ENCODE peak calls at places on chromosome 13, in four cellular contexts. E, O, G and M are unnamed samples.
A peak's percentile ranks its signal among the peaks of the same experiment; 100 is the strongest.

GRCh38 chr13:95352486-95352885 is 51.2 kb upstream of the ABCC4 start:
- DNase-seq in E (no peak), G (no peak), O (no peak), M (no peak)

GRCh38 chr13:65784088-65784816 is 1445.9 kb downstream of the PCDH9 start:
- DNase-seq in E (no peak), G (no peak), O (no peak), M (no peak)

GRCh38 chr13:101941095-101941777 is 460.6 kb downstream of the FGF14 start:
- DNase-seq in E (no peak), G (no peak), O (no peak), M (no peak)

GRCh38 chr13:29162638-29163037 is 342.5 kb downstream of the MTUS2 start:
- DNase-seq in G (no peak), O (no peak), E (no peak), M (no peak)

GRCh38 chr13:39273953-39274352 is 235.7 kb downstream of the NHLRC3 start:
- DNase-seq in G (no peak), O (no peak), E (no peak), M (no peak)

GRCh38 chr13:66977156-66977555 is 253.0 kb downstream of the PCDH9 start:
- DNase-seq in G (no peak), E (no peak), O (no peak), M (no peak)

GRCh38 chr13:97229699-97230098 is 7.6 kb downstream of the MBNL2 start:
- DNase-seq in E (no peak), O (no peak), G (no peak), M (no peak)

GRCh38 chr13:21020176-21020575 is 41.2 kb downstream of the LATS2 start:
- DNase-seq in O (no peak), E (no peak), G (no peak), M (no peak)

GRCh38 chr13:68027311-68027710 is 797.2 kb upstream of the PCDH9 start:
- DNase-seq in O (no peak), E (no peak), G (no peak), M (no peak)

GRCh38 chr13:110250258-110250891 is 56.6 kb downstream of the COL4A1 start:
- DNase-seq in E (no peak), O (peak; percentile 71), G (no peak), M (no peak)

GRCh38 chr13:20006206-20006605 is 47.7 kb downstream of the ZMYM2 start:
- DNase-seq in E (no peak), G (no peak), O (no peak), M (no peak)

GRCh38 chr13:94967183-94968039 is 255.1 kb upstream of the SOX21 start:
- DNase-seq in O (no peak), E (no peak), G (no peak), M (peak; percentile 43)

GRCh38 chr13:97567510-97568243 is 133.7 kb downstream of the RAP2A start:
- DNase-seq in G (no peak), E (no peak), O (no peak), M (no peak)

GRCh38 chr13:47790755-47791154 is 210.3 kb downstream of the SUCLA2 start:
- DNase-seq in O (no peak), G (no peak), E (no peak), M (no peak)

GRCh38 chr13:65913173-65913572 is 1317.0 kb downstream of the PCDH9 start:
- DNase-seq in O (no peak), G (no peak), E (no peak), M (no peak)

GRCh38 chr13:103006706-103007426 is 59.4 kb downstream of the SLC10A2 start:
- DNase-seq in G (no peak), O (no peak), E (no peak), M (no peak)

GRCh38 chr13:49421391-49421790 is 22.5 kb downstream of the CAB39L start:
- DNase-seq in E (no peak), O (no peak), G (no peak), M (no peak)
- TF ChIP-seq CTCF in E (no peak), O (no peak), G (peak; percentile 21), M (peak; percentile 25)

GRCh38 chr13:72341904-72342303 is 385.5 kb downstream of the MZT1 start:
- DNase-seq in O (no peak), E (no peak), G (no peak), M (no peak)
- TF ChIP-seq CTCF in O (no peak), E (no peak), G (no peak), M (no peak)

DNA sequence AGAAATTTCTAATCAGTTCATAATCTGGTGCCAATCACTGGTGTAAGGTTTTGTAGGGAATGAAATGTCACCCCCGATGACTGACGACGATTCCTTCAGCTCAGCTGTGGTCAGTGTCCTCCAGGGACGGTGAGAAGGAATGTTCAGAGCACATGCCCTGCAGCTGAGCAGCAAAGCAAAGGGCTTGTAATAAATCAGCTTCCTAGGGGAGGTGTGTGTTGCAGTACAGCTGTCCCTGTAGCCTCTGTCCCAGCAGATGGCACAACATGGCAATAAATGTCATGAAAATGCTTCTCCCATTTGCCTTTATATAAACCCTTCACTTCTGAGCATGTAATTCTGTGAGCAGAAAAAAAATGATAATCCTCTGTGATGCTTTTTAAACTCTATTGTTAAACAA is 102.4 kb downstream of the FAM216B start:
- DNase-seq in E (no peak), O (no peak), G (no peak), M (no peak)
- TF ChIP-seq CTCF in E (no peak), O (peak; percentile 10), G (peak; percentile 44), M (no peak)

DNA sequence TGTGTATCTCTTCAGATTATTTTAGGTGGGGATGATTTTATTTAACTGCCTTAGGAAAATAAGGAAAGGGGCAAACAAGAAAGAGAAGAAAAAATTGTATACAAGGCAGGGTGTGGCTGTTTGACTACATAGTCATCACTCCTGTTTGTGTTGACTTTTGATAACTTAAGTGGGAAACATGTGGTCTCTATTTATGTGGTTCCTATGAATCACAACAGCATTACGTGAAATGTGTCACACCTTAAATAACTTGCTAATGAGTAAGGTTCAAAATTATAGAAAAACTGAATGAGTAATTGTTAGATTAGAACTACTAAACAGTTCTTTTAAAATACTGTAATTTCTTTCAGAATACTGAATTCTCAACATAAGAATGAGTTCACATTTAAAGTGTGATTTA is 69.3 kb downstream of the LMO7 start:
- DNase-seq in O (no peak), G (no peak), E (no peak), M (no peak)
- TF ChIP-seq CTCF in O (no peak), G (no peak), E (no peak), M (no peak)

GRCh38 chr13:73266640-73267180 is 207.9 kb downstream of the KLF5 start:
- DNase-seq in E (no peak), G (no peak), O (no peak), M (no peak)

GRCh38 chr13:73272831-73273230 is 214.0 kb downstream of the KLF5 start:
- DNase-seq in G (no peak), O (no peak), E (no peak), M (no peak)

GRCh38 chr13:73262862-73263627 is 204.2 kb downstream of the KLF5 start:
- DNase-seq in G (no peak), O (no peak), E (no peak), M (no peak)

GRCh38 chr13:73273276-73273675 is 214.5 kb downstream of the KLF5 start:
- DNase-seq in E (no peak), G (no peak), O (no peak), M (no peak)

GRCh38 chr13:73268306-73268705 is 209.5 kb downstream of the KLF5 start:
- DNase-seq in O (no peak), G (no peak), E (no peak), M (no peak)
- TF ChIP-seq CTCF in O (no peak), G (no peak), E (no peak), M (no peak)